ENCODE peak calls at places on chromosomes 7 and 10, in six cellular contexts. U, B, H, R, K and Z are unnamed samples.

GRCh38 chr10:120474956-120475355 is 17.9 kb downstream of the PLPP4 start:
- DNase-seq in U (no peak), B (no peak), H (no peak), R (no peak), K (no peak), Z (no peak)

GRCh38 chr10:120827251-120827875 is 23.8 kb upstream of the WDR11 start:
- DNase-seq in U (no peak), B (no peak), H (no peak), R (no peak), K (no peak), Z (no peak)

GRCh38 chr10:17617031-17617911 is at the start of gene HACD1:
- DNase-seq in U (peak), B (no peak), H (peak), R (peak), K (peak), Z (no peak)

GRCh38 chr7:56092789-56093531 is at the start of gene PHKG1:
- DNase-seq in U (peak), B (peak), H (peak), R (peak), K (no peak), Z (no peak)

GRCh38 chr7:152362128-152362926 is 73.5 kb downstream of the KMT2C start:
- DNase-seq in U (no peak), B (no peak), H (no peak), R (no peak), K (no peak), Z (no peak)

GRCh38 chr10:67926956-67927355 is 42.5 kb downstream of the SIRT1 start:
- DNase-seq in U (no peak), B (no peak), H (no peak), R (peak), K (no peak), Z (no peak)

GRCh38 chr7:70595741-70596574 is 536.0 kb upstream of the GALNT17 start:
- DNase-seq in U (no peak), B (no peak), H (no peak), R (no peak), K (no peak), Z (no peak)

GRCh38 chr10:132780356-132780755 is 5.6 kb downstream of the NKX6-2 start:
- DNase-seq in U (no peak), B (no peak), H (no peak), R (no peak), K (no peak), Z (no peak)

GRCh38 chr7:32905175-32905662 is 13.7 kb upstream of the KBTBD2 start:
- DNase-seq in U (peak), B (peak), H (peak), R (peak), K (peak), Z (peak)

GRCh38 chr7:26891400-26892355 is 27.3 kb upstream of the SKAP2 start:
- DNase-seq in U (no peak), B (no peak), H (no peak), R (peak), K (no peak), Z (no peak)

GRCh38 chr7:155193716-155194115 is 104.0 kb upstream of the INSIG1 start:
- DNase-seq in U (no peak), B (no peak), H (no peak), R (no peak), K (no peak), Z (no peak)

GRCh38 chr10:25761937-25762336 is 172.1 kb upstream of the MYO3A start:
- DNase-seq in U (no peak), B (no peak), H (no peak), R (no peak), K (no peak), Z (no peak)

GRCh38 chr7:37102518-37103137 is 346.0 kb downstream of the ELMO1 start:
- DNase-seq in U (no peak), B (no peak), H (no peak), R (no peak), K (no peak), Z (no peak)

GRCh38 chr7:115008465-115009114 is 86.7 kb downstream of the MDFIC start:
- DNase-seq in U (peak), B (peak), H (no peak), R (no peak), K (no peak), Z (peak)

GRCh38 chr7:91420606-91421390 is 156.6 kb downstream of the FZD1 start:
- DNase-seq in U (no peak), B (no peak), H (no peak), R (no peak), K (no peak), Z (no peak)

GRCh38 chr10:3330687-3331086 is 158.1 kb upstream of the PITRM1 start:
- DNase-seq in U (no peak), B (no peak), H (peak), R (peak), K (no peak), Z (no peak)